ENCODE peak calls at places on chromosomes 5 and 9, in seven cellular contexts. F is IMR-90, Q is neuronal stem cell, Z is H1, W is H9, P is mesenchymal stem cell, B is trophoblast cell. G is an unnamed sample.

GRCh38 chr5:78360674-78361225 is 333 bp downstream of the SCAMP1 start:
- DNase-seq in F (no peak), Q (no peak), Z (peak), W (peak), P (no peak), B (peak), G (no peak)

GRCh38 chr9:99030082-99030481 is 74.8 kb upstream of the TGFBR1 start:
- DNase-seq in F (peak), Q (no peak), Z (no peak), W (no peak), P (peak), B (peak), G (no peak)

GRCh38 chr9:123883634-123884033 is 46.3 kb downstream of the DENND1A start:
- DNase-seq in F (peak), Q (no peak), Z (no peak), W (no peak), P (no peak), B (no peak), G (no peak)

GRCh38 chr5:155459889-155460500 is 446.4 kb downstream of the KIF4B start:
- DNase-seq in F (no peak), Q (no peak), Z (no peak), W (no peak), P (no peak), B (no peak), G (no peak)

GRCh38 chr9:81737871-81738507 is 48.6 kb upstream of the TLE1 start:
- DNase-seq in F (peak), Q (no peak), Z (no peak), W (no peak), P (peak), B (peak), G (peak)

GRCh38 chr9:95107001-95107749 is 210.3 kb downstream of the FANCC start:
- DNase-seq in F (peak), Q (no peak), Z (no peak), W (no peak), P (no peak), B (no peak), G (no peak)

GRCh38 chr9:35726876-35727438 is 5.0 kb downstream of the TLN1 start:
- DNase-seq in F (peak), Q (no peak), Z (no peak), W (peak), P (peak), B (no peak), G (no peak)

GRCh38 chr5:149358294-149358651 is 427 bp downstream of the PCYOX1L start:
- DNase-seq in F (no peak), Q (no peak), Z (no peak), W (no peak), P (no peak), B (no peak), G (no peak)

GRCh38 chr9:108182950-108183381 is 672.8 kb downstream of the ACTL7B start:
- DNase-seq in F (peak), Q (no peak), Z (no peak), W (no peak), P (peak), B (no peak), G (no peak)

GRCh38 chr9:14846871-14847311 is 63.3 kb downstream of the FREM1 start:
- DNase-seq in F (peak), Q (peak), Z (peak), W (peak), P (peak), B (peak), G (peak)

GRCh38 chr5:123670981-123671557 is 159.1 kb downstream of the CSNK1G3 start:
- DNase-seq in F (peak), Q (peak), Z (peak), W (peak), P (peak), B (peak), G (peak)

GRCh38 chr5:54470677-54471076 is 15.2 kb downstream of the HSPB3 start:
- DNase-seq in F (peak), Q (no peak), Z (no peak), W (no peak), P (no peak), B (no peak), G (no peak)

GRCh38 chr9:105191508-105192118 is 52.8 kb upstream of the SLC44A1 start:
- DNase-seq in F (no peak), Q (no peak), Z (no peak), W (no peak), P (peak), B (peak), G (no peak)

GRCh38 chr5:53429706-53430105 is 50.7 kb upstream of the FST start:
- DNase-seq in F (peak), Q (no peak), Z (no peak), W (no peak), P (peak), B (peak), G (peak)

GRCh38 chr9:79470957-79471356 is 100.8 kb upstream of the TLE4 start:
- DNase-seq in F (no peak), Q (no peak), Z (no peak), W (no peak), P (no peak), B (peak), G (peak)

GRCh38 chr5:55042886-55043285 is 18.8 kb downstream of the GZMK start:
- DNase-seq in F (no peak), Q (no peak), Z (no peak), W (no peak), P (no peak), B (peak), G (no peak)

GRCh38 chr5:82984786-82985762 is 92.1 kb downstream of the TMEM167A start:
- DNase-seq in F (no peak), Q (no peak), Z (no peak), W (no peak), P (peak), B (no peak), G (no peak)

GRCh38 chr5:137564475-137564961 is 65.4 kb upstream of the SPOCK1 start:
- DNase-seq in F (no peak), Q (no peak), Z (no peak), W (no peak), P (no peak), B (no peak), G (no peak)

GRCh38 chr5:137254695-137255094 is 244.4 kb downstream of the SPOCK1 start:
- DNase-seq in F (no peak), Q (no peak), Z (no peak), W (no peak), P (no peak), B (no peak), G (no peak)

GRCh38 chr5:10138385-10139057 is 111.2 kb downstream of the ATPSCKMT start:
- DNase-seq in F (no peak), Q (no peak), Z (no peak), W (no peak), P (no peak), B (no peak), G (no peak)

GRCh38 chr5:151659001-151659754 is 27.5 kb downstream of the SPARC start:
- DNase-seq in F (peak), Q (peak), Z (peak), W (peak), P (peak), B (peak), G (peak)

GRCh38 chr5:52007230-52007858 is 624.1 kb downstream of the ISL1 start:
- DNase-seq in F (peak), Q (no peak), Z (no peak), W (peak), P (peak), B (peak), G (peak)

GRCh38 chr9:89835676-89836075 is 230.9 kb downstream of the GADD45G start:
- DNase-seq in F (no peak), Q (no peak), Z (no peak), W (no peak), P (peak), B (no peak), G (peak)

GRCh38 chr5:172697123-172698121 is 56.4 kb downstream of the NEURL1B start:
- DNase-seq in F (peak), Q (peak), Z (peak), W (peak), P (peak), B (peak), G (peak)

GRCh38 chr9:115204827-115205506 is 87.0 kb upstream of the TNC start:
- DNase-seq in F (peak), Q (no peak), Z (no peak), W (no peak), P (peak), B (peak), G (no peak)

GRCh38 chr5:136057401-136057951 is 28.7 kb downstream of the TGFBI start:
- DNase-seq in F (peak), Q (no peak), Z (no peak), W (no peak), P (peak), B (peak), G (no peak)
- H3K9ac ChIP-seq in F (peak), Q (no peak), Z (no peak), W (no peak), P (peak), B (no peak), G (no peak)

GRCh38 chr9:131426545-131426944 is 32.7 kb downstream of the PRRC2B start:
- DNase-seq in F (no peak), Q (no peak), Z (no peak), W (no peak), P (no peak), B (no peak), G (no peak)
- H3K18ac ChIP-seq in F (no peak), Q (no peak), Z (no peak), W (no peak), P (no peak), B (no peak), G (no peak)

DNA sequence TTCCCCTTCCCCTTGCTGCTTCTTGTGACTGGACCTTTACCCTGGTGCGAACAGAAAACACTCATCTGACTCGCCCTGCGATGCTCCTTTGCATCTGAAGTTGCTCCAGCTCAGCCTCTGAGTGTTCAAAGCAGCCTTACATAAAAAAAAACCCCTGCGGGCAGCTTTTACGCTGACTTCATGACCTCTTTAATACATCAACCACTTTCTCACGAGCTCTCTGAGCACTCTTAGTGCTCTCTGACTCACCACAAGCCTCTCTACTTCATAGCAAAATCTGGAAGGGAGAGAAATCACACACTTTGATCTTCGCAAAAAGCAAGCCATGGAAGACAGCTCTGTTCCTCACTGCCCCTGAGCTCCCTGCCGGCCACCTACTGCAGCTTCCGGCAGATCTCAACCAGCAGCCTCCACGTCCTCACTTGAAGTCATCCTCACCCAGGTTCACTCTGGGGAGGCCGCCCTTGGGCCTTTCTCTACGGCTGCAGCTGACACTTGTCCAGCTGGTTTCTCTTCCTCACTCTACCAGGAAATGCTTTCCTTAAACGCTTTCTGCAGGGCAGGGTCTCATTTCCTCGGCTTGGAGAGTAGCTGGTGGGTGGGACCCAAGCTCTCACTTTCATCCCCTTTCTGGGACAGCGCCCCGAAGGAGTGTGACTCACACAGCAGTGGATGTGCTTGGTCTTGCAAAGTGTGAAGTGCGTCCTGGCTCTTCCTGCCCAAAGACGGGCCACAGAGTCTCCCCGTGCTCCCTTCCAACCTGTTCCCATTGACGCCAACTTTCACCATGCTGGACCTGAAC is 5.3 kb downstream of the SLC34A1 start:
- DNase-seq in F (peak), Q (no peak), Z (no peak), W (peak), P (peak), B (peak), G (peak)
- H3K9ac ChIP-seq in F (no peak), Q (no peak), Z (no peak), W (no peak), P (peak), B (no peak), G (peak)

DNA sequence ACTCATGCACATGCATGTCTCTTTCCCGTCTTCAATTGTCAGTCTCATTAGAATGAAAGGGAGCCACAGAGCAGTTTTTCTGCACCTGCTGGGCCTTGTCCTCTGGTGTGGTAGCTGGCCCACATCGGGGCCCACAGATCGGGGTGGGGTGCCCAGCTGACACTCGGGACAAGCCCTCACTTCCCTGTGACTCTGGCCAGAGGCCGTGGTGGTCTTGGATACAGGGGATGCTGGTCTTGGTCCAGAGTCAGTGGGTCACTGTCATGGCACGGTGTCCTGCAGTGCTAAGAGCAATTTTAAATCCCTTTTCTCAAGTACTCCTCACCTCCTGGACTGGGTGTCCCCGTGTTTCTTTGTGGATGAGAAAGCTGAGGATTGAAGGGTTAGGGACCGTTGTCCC is 193.2 kb downstream of the CACNA1B start:
- DNase-seq in F (no peak), Q (no peak), Z (peak), W (no peak), P (no peak), B (no peak), G (no peak)
- H3K18ac ChIP-seq in F (no peak), Q (peak), Z (no peak), W (no peak), P (no peak), B (no peak), G (no peak)

GRCh38 chr5:148229840-148230239 is 8.5 kb upstream of the MARCOL start:
- DNase-seq in F (no peak), Q (no peak), Z (no peak), W (no peak), P (no peak), B (no peak), G (no peak)
- H3K9ac ChIP-seq in F (no peak), Q (no peak), Z (no peak), W (no peak), P (no peak), B (no peak), G (no peak)

GRCh38 chr9:20873240-20873860 is 158.1 kb downstream of the HACD4 start:
- DNase-seq in F (peak), Q (no peak), Z (no peak), W (no peak), P (peak), B (peak), G (no peak)
- H3K18ac ChIP-seq in F (peak), Q (no peak), Z (no peak), W (no peak), P (no peak), B (no peak), G (no peak)